ENCODE peak calls at places on chromosomes 12 and 14, in nine cellular contexts. One of them, this sample, is unnamed.
A peak's percentile ranks its signal among the peaks of the same experiment; 100 is the strongest.

GRCh38 chr12:57086951-57087688 is 1.8 kb upstream of the NAB2 start:
- DNase-seq in activated T-helper 1 cell treated with Interleukin-2 at 50 U/mL for 16 hours: peak; percentile 86
- DNase-seq in upper lobe of right lung: peak; percentile 97
- DNase-seq in fibroblast of the aortic adventitia: peak; percentile 92
- DNase-seq in H4: peak; percentile 76
- DNase-seq in hepatic stellate cell: peak; percentile 84
- DNase-seq in NCI-H2029: no peak
- DNase-seq in CD4-positive, alpha-beta T cell: peak; percentile 92
- DNase-seq in fibroblast of the conjunctiva: peak; percentile 89
- DNase-seq in this sample: peak; percentile 85

GRCh38 chr14:103081951-103082350 is 2.1 kb upstream of the LBHD2 start:
- DNase-seq in hepatic stellate cell: no peak
- DNase-seq in fibroblast of the aortic adventitia: no peak
- DNase-seq in upper lobe of right lung: no peak
- DNase-seq in NCI-H2029: no peak
- DNase-seq in CD4-positive, alpha-beta T cell: no peak
- DNase-seq in activated T-helper 1 cell treated with Interleukin-2 at 50 U/mL for 16 hours: no peak
- DNase-seq in fibroblast of the conjunctiva: no peak
- DNase-seq in H4: no peak
- DNase-seq in this sample: no peak

GRCh38 chr12:125561-125960 is 59.0 kb downstream of the IQSEC3 start:
- DNase-seq in fibroblast of the aortic adventitia: no peak
- DNase-seq in hepatic stellate cell: no peak
- DNase-seq in activated T-helper 1 cell treated with Interleukin-2 at 50 U/mL for 16 hours: no peak
- DNase-seq in CD4-positive, alpha-beta T cell: no peak
- DNase-seq in upper lobe of right lung: no peak
- DNase-seq in NCI-H2029: no peak
- DNase-seq in H4: no peak
- DNase-seq in fibroblast of the conjunctiva: no peak
- DNase-seq in this sample: no peak

GRCh38 chr12:98745578-98746391 is 100.7 kb downstream of the APAF1 start:
- DNase-seq in fibroblast of the conjunctiva: no peak
- DNase-seq in hepatic stellate cell: no peak
- DNase-seq in NCI-H2029: no peak
- DNase-seq in H4: no peak
- DNase-seq in fibroblast of the aortic adventitia: peak; percentile 27
- DNase-seq in upper lobe of right lung: no peak
- DNase-seq in activated T-helper 1 cell treated with Interleukin-2 at 50 U/mL for 16 hours: no peak
- DNase-seq in CD4-positive, alpha-beta T cell: peak; percentile 22
- DNase-seq in this sample: no peak

GRCh38 chr14:74217672-74218448 is 21.4 kb upstream of the VSX2 start:
- DNase-seq in fibroblast of the aortic adventitia: peak; percentile 57
- DNase-seq in upper lobe of right lung: peak; percentile 89
- DNase-seq in NCI-H2029: peak; percentile 29
- DNase-seq in H4: peak; percentile 30
- DNase-seq in CD4-positive, alpha-beta T cell: peak; percentile 69
- DNase-seq in activated T-helper 1 cell treated with Interleukin-2 at 50 U/mL for 16 hours: peak; percentile 52
- DNase-seq in fibroblast of the conjunctiva: peak; percentile 24
- DNase-seq in hepatic stellate cell: peak; percentile 89
- DNase-seq in this sample: no peak

GRCh38 chr12:83514372-83514771 is 827.7 kb downstream of the TMTC2 start:
- DNase-seq in NCI-H2029: peak; percentile 27
- DNase-seq in hepatic stellate cell: no peak
- DNase-seq in fibroblast of the aortic adventitia: no peak
- DNase-seq in activated T-helper 1 cell treated with Interleukin-2 at 50 U/mL for 16 hours: no peak
- DNase-seq in fibroblast of the conjunctiva: no peak
- DNase-seq in upper lobe of right lung: no peak
- DNase-seq in H4: peak; percentile 14
- DNase-seq in CD4-positive, alpha-beta T cell: no peak
- DNase-seq in this sample: no peak

GRCh38 chr12:91379051-91379775 is 196.6 kb upstream of the DCN start:
- DNase-seq in H4: no peak
- DNase-seq in fibroblast of the conjunctiva: no peak
- DNase-seq in hepatic stellate cell: no peak
- DNase-seq in upper lobe of right lung: no peak
- DNase-seq in activated T-helper 1 cell treated with Interleukin-2 at 50 U/mL for 16 hours: no peak
- DNase-seq in NCI-H2029: no peak
- DNase-seq in CD4-positive, alpha-beta T cell: no peak
- DNase-seq in fibroblast of the aortic adventitia: peak; percentile 25
- DNase-seq in this sample: no peak

GRCh38 chr14:77409131-77409533 is 14.2 kb downstream of the NOXRED1 start:
- DNase-seq in CD4-positive, alpha-beta T cell: no peak
- DNase-seq in upper lobe of right lung: no peak
- DNase-seq in hepatic stellate cell: no peak
- DNase-seq in fibroblast of the conjunctiva: no peak
- DNase-seq in H4: peak; percentile 47
- DNase-seq in NCI-H2029: no peak
- DNase-seq in activated T-helper 1 cell treated with Interleukin-2 at 50 U/mL for 16 hours: no peak
- DNase-seq in fibroblast of the aortic adventitia: peak; percentile 9
- DNase-seq in this sample: no peak

GRCh38 chr12:106045251-106045674 is 93.5 kb downstream of the NUAK1 start:
- DNase-seq in upper lobe of right lung: no peak
- DNase-seq in H4: no peak
- DNase-seq in fibroblast of the conjunctiva: no peak
- DNase-seq in NCI-H2029: no peak
- DNase-seq in activated T-helper 1 cell treated with Interleukin-2 at 50 U/mL for 16 hours: no peak
- DNase-seq in hepatic stellate cell: no peak
- DNase-seq in CD4-positive, alpha-beta T cell: no peak
- DNase-seq in fibroblast of the aortic adventitia: no peak
- DNase-seq in this sample: no peak

GRCh38 chr14:69980457-69981414 is 101.5 kb downstream of the SMOC1 start:
- DNase-seq in hepatic stellate cell: no peak
- DNase-seq in upper lobe of right lung: no peak
- DNase-seq in H4: no peak
- DNase-seq in fibroblast of the aortic adventitia: no peak
- DNase-seq in fibroblast of the conjunctiva: no peak
- DNase-seq in NCI-H2029: peak; percentile 59
- DNase-seq in activated T-helper 1 cell treated with Interleukin-2 at 50 U/mL for 16 hours: no peak
- DNase-seq in CD4-positive, alpha-beta T cell: no peak
- DNase-seq in this sample: no peak

GRCh38 chr12:57530396-57531142 is 7.9 kb downstream of the MBD6 start:
- DNase-seq in NCI-H2029: no peak
- DNase-seq in CD4-positive, alpha-beta T cell: no peak
- DNase-seq in activated T-helper 1 cell treated with Interleukin-2 at 50 U/mL for 16 hours: no peak
- DNase-seq in hepatic stellate cell: no peak
- DNase-seq in upper lobe of right lung: no peak
- DNase-seq in fibroblast of the aortic adventitia: no peak
- DNase-seq in fibroblast of the conjunctiva: no peak
- DNase-seq in H4: no peak
- DNase-seq in this sample: no peak

GRCh38 chr14:30194769-30195168 is 267.1 kb upstream of the PRKD1 start:
- DNase-seq in fibroblast of the aortic adventitia: peak; percentile 92
- DNase-seq in hepatic stellate cell: peak; percentile 24
- DNase-seq in CD4-positive, alpha-beta T cell: no peak
- DNase-seq in H4: peak; percentile 33
- DNase-seq in fibroblast of the conjunctiva: peak; percentile 69
- DNase-seq in activated T-helper 1 cell treated with Interleukin-2 at 50 U/mL for 16 hours: no peak
- DNase-seq in upper lobe of right lung: no peak
- DNase-seq in NCI-H2029: no peak
- DNase-seq in this sample: peak; percentile 77

GRCh38 chr12:54213084-54213483 is 24.3 kb upstream of the SMUG1 start:
- DNase-seq in fibroblast of the aortic adventitia: no peak
- DNase-seq in activated T-helper 1 cell treated with Interleukin-2 at 50 U/mL for 16 hours: no peak
- DNase-seq in H4: no peak
- DNase-seq in upper lobe of right lung: no peak
- DNase-seq in hepatic stellate cell: no peak
- DNase-seq in fibroblast of the conjunctiva: no peak
- DNase-seq in NCI-H2029: no peak
- DNase-seq in CD4-positive, alpha-beta T cell: no peak
- DNase-seq in this sample: no peak

GRCh38 chr14:21572604-21573003 is 7.3 kb downstream of the OR10G3 start:
- DNase-seq in upper lobe of right lung: no peak
- DNase-seq in H4: no peak
- DNase-seq in activated T-helper 1 cell treated with Interleukin-2 at 50 U/mL for 16 hours: no peak
- DNase-seq in fibroblast of the conjunctiva: no peak
- DNase-seq in hepatic stellate cell: no peak
- DNase-seq in CD4-positive, alpha-beta T cell: no peak
- DNase-seq in NCI-H2029: no peak
- DNase-seq in fibroblast of the aortic adventitia: no peak
- DNase-seq in this sample: no peak